ENCODE peak calls at places on chromosomes 3 and 15, in eight cellular contexts. One of them, this sample, is unnamed.

GRCh38 chr15:35757323-35757722 is 211.4 kb upstream of the DPH6 start:
- DNase-seq in GM13977: no peak
- DNase-seq in Panc1: no peak
- DNase-seq in omental fat pad: no peak
- DNase-seq in NAMALWA: no peak
- DNase-seq in HTR-8/SVneo: no peak
- DNase-seq in glomerular endothelial cell: no peak
- DNase-seq in AG04450: no peak
- DNase-seq in this sample: no peak

GRCh38 chr3:8201886-8202285 is 299.7 kb upstream of the LMCD1 start:
- DNase-seq in omental fat pad: no peak
- DNase-seq in AG04450: no peak
- DNase-seq in glomerular endothelial cell: no peak
- DNase-seq in GM13977: no peak
- DNase-seq in Panc1: no peak
- DNase-seq in NAMALWA: no peak
- DNase-seq in HTR-8/SVneo: no peak
- DNase-seq in this sample: no peak

GRCh38 chr3:17233398-17233800 is 348.6 kb downstream of the PLCL2 start:
- DNase-seq in HTR-8/SVneo: peak
- DNase-seq in AG04450: peak
- DNase-seq in GM13977: peak
- DNase-seq in glomerular endothelial cell: peak
- DNase-seq in Panc1: peak
- DNase-seq in NAMALWA: peak
- DNase-seq in omental fat pad: no peak
- DNase-seq in this sample: peak

GRCh38 chr3:100401674-100402036 is 316 bp downstream of the LNP1 start:
- DNase-seq in Panc1: no peak
- DNase-seq in omental fat pad: peak
- DNase-seq in AG04450: no peak
- DNase-seq in HTR-8/SVneo: peak
- DNase-seq in GM13977: peak
- DNase-seq in glomerular endothelial cell: no peak
- DNase-seq in NAMALWA: no peak
- DNase-seq in this sample: no peak

GRCh38 chr3:129645291-129645690 is 38.8 kb upstream of the PLXND1 start:
- DNase-seq in AG04450: no peak
- DNase-seq in glomerular endothelial cell: no peak
- DNase-seq in NAMALWA: no peak
- DNase-seq in omental fat pad: no peak
- DNase-seq in HTR-8/SVneo: no peak
- DNase-seq in GM13977: no peak
- DNase-seq in Panc1: no peak
- DNase-seq in this sample: no peak

GRCh38 chr3:99648091-99648490 is 9.7 kb downstream of the COL8A1 start:
- DNase-seq in glomerular endothelial cell: no peak
- DNase-seq in Panc1: no peak
- DNase-seq in NAMALWA: no peak
- DNase-seq in omental fat pad: no peak
- DNase-seq in GM13977: no peak
- DNase-seq in HTR-8/SVneo: no peak
- DNase-seq in AG04450: no peak
- DNase-seq in this sample: no peak

GRCh38 chr3:35665390-35666055 is 26.2 kb downstream of the ARPP21 start:
- DNase-seq in NAMALWA: peak
- DNase-seq in AG04450: no peak
- DNase-seq in HTR-8/SVneo: no peak
- DNase-seq in GM13977: no peak
- DNase-seq in Panc1: no peak
- DNase-seq in glomerular endothelial cell: no peak
- DNase-seq in omental fat pad: no peak
- DNase-seq in this sample: no peak

GRCh38 chr3:123080864-123081562 is 14.2 kb downstream of the PDIA5 start:
- DNase-seq in HTR-8/SVneo: no peak
- DNase-seq in Panc1: no peak
- DNase-seq in glomerular endothelial cell: no peak
- DNase-seq in AG04450: no peak
- DNase-seq in NAMALWA: no peak
- DNase-seq in omental fat pad: no peak
- DNase-seq in GM13977: no peak
- DNase-seq in this sample: no peak

GRCh38 chr3:102394517-102394916 is 40.3 kb upstream of the ZPLD1 start:
- DNase-seq in glomerular endothelial cell: no peak
- DNase-seq in HTR-8/SVneo: no peak
- DNase-seq in Panc1: no peak
- DNase-seq in AG04450: no peak
- DNase-seq in omental fat pad: no peak
- DNase-seq in GM13977: no peak
- DNase-seq in NAMALWA: no peak
- DNase-seq in this sample: no peak

GRCh38 chr15:22845289-22845900 is 6.9 kb downstream of the NIPA2 start:
- DNase-seq in NAMALWA: no peak
- DNase-seq in AG04450: no peak
- DNase-seq in omental fat pad: no peak
- DNase-seq in Panc1: no peak
- DNase-seq in glomerular endothelial cell: no peak
- DNase-seq in GM13977: no peak
- DNase-seq in HTR-8/SVneo: no peak
- DNase-seq in this sample: no peak

GRCh38 chr3:101913173-101913572 is 63.9 kb downstream of the NFKBIZ start:
- DNase-seq in omental fat pad: no peak
- DNase-seq in HTR-8/SVneo: no peak
- DNase-seq in Panc1: no peak
- DNase-seq in glomerular endothelial cell: no peak
- DNase-seq in NAMALWA: no peak
- DNase-seq in GM13977: no peak
- DNase-seq in AG04450: no peak
- DNase-seq in this sample: no peak

GRCh38 chr3:179882322-179882721 is 154.4 kb downstream of the PEX5L start:
- DNase-seq in HTR-8/SVneo: no peak
- DNase-seq in AG04450: no peak
- DNase-seq in NAMALWA: peak
- DNase-seq in glomerular endothelial cell: no peak
- DNase-seq in omental fat pad: no peak
- DNase-seq in Panc1: no peak
- DNase-seq in GM13977: peak
- DNase-seq in this sample: no peak

GRCh38 chr3:143613226-143613625 is 235.0 kb downstream of the SLC9A9 start:
- DNase-seq in GM13977: no peak
- DNase-seq in AG04450: no peak
- DNase-seq in HTR-8/SVneo: no peak
- DNase-seq in omental fat pad: no peak
- DNase-seq in glomerular endothelial cell: no peak
- DNase-seq in Panc1: no peak
- DNase-seq in NAMALWA: no peak
- DNase-seq in this sample: no peak

GRCh38 chr15:83858820-83859505 is 205.0 kb downstream of the ADAMTSL3 start:
- DNase-seq in Panc1: no peak
- DNase-seq in NAMALWA: no peak
- DNase-seq in HTR-8/SVneo: no peak
- DNase-seq in AG04450: no peak
- DNase-seq in GM13977: no peak
- DNase-seq in omental fat pad: no peak
- DNase-seq in glomerular endothelial cell: no peak
- DNase-seq in this sample: peak

GRCh38 chr3:29694783-29695182 is 413.9 kb downstream of the RBMS3 start:
- DNase-seq in HTR-8/SVneo: peak
- DNase-seq in AG04450: peak
- DNase-seq in NAMALWA: no peak
- DNase-seq in Panc1: no peak
- DNase-seq in glomerular endothelial cell: no peak
- DNase-seq in GM13977: no peak
- DNase-seq in omental fat pad: no peak
- DNase-seq in this sample: peak

GRCh38 chr15:62426387-62426956 is 261.4 kb upstream of the C2CD4B start:
- DNase-seq in HTR-8/SVneo: no peak
- DNase-seq in GM13977: no peak
- DNase-seq in Panc1: no peak
- DNase-seq in AG04450: no peak
- DNase-seq in NAMALWA: no peak
- DNase-seq in glomerular endothelial cell: no peak
- DNase-seq in omental fat pad: no peak
- DNase-seq in this sample: no peak

GRCh38 chr3:20097015-20097414 is 56.8 kb downstream of the KAT2B start:
- DNase-seq in GM13977: no peak
- DNase-seq in Panc1: no peak
- DNase-seq in AG04450: no peak
- DNase-seq in omental fat pad: no peak
- DNase-seq in HTR-8/SVneo: no peak
- DNase-seq in glomerular endothelial cell: no peak
- DNase-seq in NAMALWA: no peak
- DNase-seq in this sample: no peak

GRCh38 chr3:57164217-57164605 is 942 bp downstream of the IL17RD start:
- DNase-seq in GM13977: no peak
- DNase-seq in Panc1: no peak
- DNase-seq in glomerular endothelial cell: no peak
- DNase-seq in omental fat pad: no peak
- DNase-seq in AG04450: no peak
- DNase-seq in HTR-8/SVneo: no peak
- DNase-seq in NAMALWA: no peak
- DNase-seq in this sample: no peak

GRCh38 chr3:20141841-20142240 is 44.2 kb downstream of the SGO1 start:
- DNase-seq in GM13977: no peak
- DNase-seq in Panc1: no peak
- DNase-seq in omental fat pad: no peak
- DNase-seq in glomerular endothelial cell: no peak
- DNase-seq in NAMALWA: no peak
- DNase-seq in AG04450: no peak
- DNase-seq in HTR-8/SVneo: no peak
- DNase-seq in this sample: no peak

GRCh38 chr15:47196057-47196456 is 521.2 kb upstream of the SEMA6D start:
- DNase-seq in glomerular endothelial cell: peak
- DNase-seq in GM13977: peak
- DNase-seq in NAMALWA: peak
- DNase-seq in omental fat pad: peak
- DNase-seq in HTR-8/SVneo: peak
- DNase-seq in AG04450: peak
- DNase-seq in Panc1: peak
- DNase-seq in this sample: peak

GRCh38 chr15:88179562-88179961 is 77.0 kb downstream of the NTRK3 start:
- DNase-seq in glomerular endothelial cell: no peak
- DNase-seq in GM13977: peak
- DNase-seq in AG04450: no peak
- DNase-seq in NAMALWA: peak
- DNase-seq in HTR-8/SVneo: no peak
- DNase-seq in Panc1: no peak
- DNase-seq in omental fat pad: no peak
- DNase-seq in this sample: no peak

GRCh38 chr3:141600331-141600730 is 113.5 kb downstream of the RASA2 start:
- DNase-seq in omental fat pad: no peak
- DNase-seq in GM13977: no peak
- DNase-seq in Panc1: no peak
- DNase-seq in HTR-8/SVneo: no peak
- DNase-seq in AG04450: no peak
- DNase-seq in glomerular endothelial cell: no peak
- DNase-seq in NAMALWA: no peak
- DNase-seq in this sample: no peak

GRCh38 chr15:63915888-63916731 is 82.4 kb upstream of the HERC1 start:
- DNase-seq in Panc1: no peak
- DNase-seq in HTR-8/SVneo: peak
- DNase-seq in NAMALWA: peak
- DNase-seq in omental fat pad: no peak
- DNase-seq in glomerular endothelial cell: no peak
- DNase-seq in GM13977: no peak
- DNase-seq in AG04450: no peak
- DNase-seq in this sample: no peak

GRCh38 chr3:194275231-194275671 is 75.9 kb downstream of the CPN2 start:
- DNase-seq in HTR-8/SVneo: no peak
- DNase-seq in Panc1: no peak
- DNase-seq in GM13977: no peak
- DNase-seq in glomerular endothelial cell: no peak
- DNase-seq in AG04450: no peak
- DNase-seq in omental fat pad: peak
- DNase-seq in NAMALWA: peak
- DNase-seq in this sample: no peak

GRCh38 chr15:22968356-22968755 is 11.8 kb downstream of the CYFIP1 start:
- DNase-seq in omental fat pad: no peak
- DNase-seq in HTR-8/SVneo: peak
- DNase-seq in GM13977: no peak
- DNase-seq in glomerular endothelial cell: no peak
- DNase-seq in Panc1: peak
- DNase-seq in NAMALWA: no peak
- DNase-seq in AG04450: peak
- DNase-seq in this sample: peak

GRCh38 chr15:71103102-71103676 is 12.1 kb upstream of the THSD4 start:
- DNase-seq in GM13977: peak
- DNase-seq in glomerular endothelial cell: no peak
- DNase-seq in AG04450: no peak
- DNase-seq in omental fat pad: no peak
- DNase-seq in NAMALWA: peak
- DNase-seq in Panc1: no peak
- DNase-seq in HTR-8/SVneo: peak
- DNase-seq in this sample: peak

GRCh38 chr3:5840091-5840490 is 652.6 kb downstream of the EDEM1 start:
- DNase-seq in NAMALWA: no peak
- DNase-seq in omental fat pad: no peak
- DNase-seq in HTR-8/SVneo: no peak
- DNase-seq in AG04450: no peak
- DNase-seq in Panc1: no peak
- DNase-seq in glomerular endothelial cell: no peak
- DNase-seq in GM13977: no peak
- DNase-seq in this sample: no peak

GRCh38 chr3:65907232-65908130 is 131.2 kb downstream of the MAGI1 start:
- DNase-seq in Panc1: no peak
- DNase-seq in HTR-8/SVneo: no peak
- DNase-seq in AG04450: no peak
- DNase-seq in omental fat pad: no peak
- DNase-seq in GM13977: no peak
- DNase-seq in NAMALWA: no peak
- DNase-seq in glomerular endothelial cell: no peak
- DNase-seq in this sample: no peak

GRCh38 chr3:190811775-190812480 is 50.6 kb downstream of the GMNC start:
- DNase-seq in Panc1: peak
- DNase-seq in HTR-8/SVneo: peak
- DNase-seq in NAMALWA: peak
- DNase-seq in GM13977: peak
- DNase-seq in AG04450: peak
- DNase-seq in omental fat pad: no peak
- DNase-seq in glomerular endothelial cell: peak
- DNase-seq in this sample: no peak

GRCh38 chr3:167913218-167913902 is 177.8 kb downstream of the SERPINI1 start:
- DNase-seq in HTR-8/SVneo: peak
- DNase-seq in glomerular endothelial cell: no peak
- DNase-seq in GM13977: no peak
- DNase-seq in AG04450: no peak
- DNase-seq in Panc1: no peak
- DNase-seq in NAMALWA: peak
- DNase-seq in omental fat pad: no peak
- DNase-seq in this sample: peak

GRCh38 chr3:134374791-134375541 is 719 bp upstream of the AMOTL2 start:
- DNase-seq in glomerular endothelial cell: no peak
- DNase-seq in GM13977: no peak
- DNase-seq in Panc1: no peak
- DNase-seq in HTR-8/SVneo: peak
- DNase-seq in NAMALWA: no peak
- DNase-seq in AG04450: no peak
- DNase-seq in omental fat pad: no peak
- DNase-seq in this sample: peak

GRCh38 chr3:52539010-52539653 is 2.7 kb downstream of the UQCC5 start:
- DNase-seq in GM13977: no peak
- DNase-seq in HTR-8/SVneo: no peak
- DNase-seq in Panc1: no peak
- DNase-seq in AG04450: no peak
- DNase-seq in glomerular endothelial cell: no peak
- DNase-seq in omental fat pad: no peak
- DNase-seq in NAMALWA: no peak
- DNase-seq in this sample: no peak

GRCh38 chr15:80536231-80536630 is 132.0 kb downstream of the ARNT2 start:
- DNase-seq in Panc1: no peak
- DNase-seq in omental fat pad: no peak
- DNase-seq in GM13977: no peak
- DNase-seq in AG04450: no peak
- DNase-seq in HTR-8/SVneo: no peak
- DNase-seq in NAMALWA: no peak
- DNase-seq in glomerular endothelial cell: no peak
- DNase-seq in this sample: no peak